ENCODE peak calls at places on chromosomes 2 and 18, in five cellular contexts. One of them, this sample, is unnamed.

GRCh38 chr2:47357475-47357874 is 45.5 kb upstream of the MSH2 start:
- DNase-seq in activated CD4-positive, alpha-beta T cell treated with anti-CD3 and anti-CD28 coated beads for 48 hours: no peak
- DNase-seq in upper lobe of right lung: no peak
- DNase-seq in lung microvascular endothelial cell: peak
- DNase-seq in non-pigmented ciliary epithelial cell: no peak
- DNase-seq in this sample: no peak

GRCh38 chr2:188787661-188788044 is 186.5 kb upstream of the COL3A1 start:
- DNase-seq in activated CD4-positive, alpha-beta T cell treated with anti-CD3 and anti-CD28 coated beads for 48 hours: no peak
- DNase-seq in upper lobe of right lung: no peak
- DNase-seq in lung microvascular endothelial cell: no peak
- DNase-seq in non-pigmented ciliary epithelial cell: no peak
- DNase-seq in this sample: no peak

GRCh38 chr2:202115385-202116060 is 42.5 kb downstream of the KIAA2012 start:
- DNase-seq in activated CD4-positive, alpha-beta T cell treated with anti-CD3 and anti-CD28 coated beads for 48 hours: no peak
- DNase-seq in upper lobe of right lung: no peak
- DNase-seq in lung microvascular endothelial cell: no peak
- DNase-seq in non-pigmented ciliary epithelial cell: no peak
- DNase-seq in this sample: no peak

GRCh38 chr2:215409331-215410127 is 26.3 kb downstream of the FN1 start:
- DNase-seq in activated CD4-positive, alpha-beta T cell treated with anti-CD3 and anti-CD28 coated beads for 48 hours: peak
- DNase-seq in upper lobe of right lung: no peak
- DNase-seq in lung microvascular endothelial cell: no peak
- DNase-seq in non-pigmented ciliary epithelial cell: no peak
- DNase-seq in this sample: no peak

GRCh38 chr18:24346254-24346653 is 51.4 kb downstream of the OSBPL1A start:
- DNase-seq in activated CD4-positive, alpha-beta T cell treated with anti-CD3 and anti-CD28 coated beads for 48 hours: no peak
- DNase-seq in upper lobe of right lung: no peak
- DNase-seq in lung microvascular endothelial cell: no peak
- DNase-seq in non-pigmented ciliary epithelial cell: no peak
- DNase-seq in this sample: no peak

GRCh38 chr18:45231606-45232005 is 383.7 kb upstream of the SLC14A2 start:
- DNase-seq in activated CD4-positive, alpha-beta T cell treated with anti-CD3 and anti-CD28 coated beads for 48 hours: no peak
- DNase-seq in upper lobe of right lung: no peak
- DNase-seq in lung microvascular endothelial cell: no peak
- DNase-seq in non-pigmented ciliary epithelial cell: no peak
- DNase-seq in this sample: no peak

GRCh38 chr2:218343591-218343990 is 13.1 kb upstream of the CATIP start:
- DNase-seq in activated CD4-positive, alpha-beta T cell treated with anti-CD3 and anti-CD28 coated beads for 48 hours: no peak
- DNase-seq in upper lobe of right lung: no peak
- DNase-seq in lung microvascular endothelial cell: no peak
- DNase-seq in non-pigmented ciliary epithelial cell: no peak
- DNase-seq in this sample: no peak

GRCh38 chr18:12434541-12434929 is 26.8 kb downstream of the PRELID3A start:
- DNase-seq in activated CD4-positive, alpha-beta T cell treated with anti-CD3 and anti-CD28 coated beads for 48 hours: no peak
- DNase-seq in upper lobe of right lung: no peak
- DNase-seq in lung microvascular endothelial cell: no peak
- DNase-seq in non-pigmented ciliary epithelial cell: no peak
- DNase-seq in this sample: no peak

GRCh38 chr18:39062426-39062825 is 1496.8 kb upstream of the CELF4 start:
- DNase-seq in activated CD4-positive, alpha-beta T cell treated with anti-CD3 and anti-CD28 coated beads for 48 hours: no peak
- DNase-seq in upper lobe of right lung: no peak
- DNase-seq in lung microvascular endothelial cell: peak
- DNase-seq in non-pigmented ciliary epithelial cell: no peak
- DNase-seq in this sample: no peak

GRCh38 chr18:3453540-3454364 is 3.8 kb downstream of the TGIF1 start:
- DNase-seq in activated CD4-positive, alpha-beta T cell treated with anti-CD3 and anti-CD28 coated beads for 48 hours: peak
- DNase-seq in upper lobe of right lung: peak
- DNase-seq in lung microvascular endothelial cell: peak
- DNase-seq in non-pigmented ciliary epithelial cell: peak
- DNase-seq in this sample: peak

GRCh38 chr2:46075848-46076247 is 221.4 kb upstream of the EPAS1 start:
- DNase-seq in activated CD4-positive, alpha-beta T cell treated with anti-CD3 and anti-CD28 coated beads for 48 hours: no peak
- DNase-seq in upper lobe of right lung: no peak
- DNase-seq in lung microvascular endothelial cell: peak
- DNase-seq in non-pigmented ciliary epithelial cell: no peak
- DNase-seq in this sample: no peak

GRCh38 chr2:220157312-220157711 is 529.9 kb downstream of the SLC4A3 start:
- DNase-seq in activated CD4-positive, alpha-beta T cell treated with anti-CD3 and anti-CD28 coated beads for 48 hours: no peak
- DNase-seq in upper lobe of right lung: no peak
- DNase-seq in lung microvascular endothelial cell: no peak
- DNase-seq in non-pigmented ciliary epithelial cell: no peak
- DNase-seq in this sample: no peak

GRCh38 chr2:191382801-191383200 is 137.6 kb downstream of the MYO1B start:
- DNase-seq in activated CD4-positive, alpha-beta T cell treated with anti-CD3 and anti-CD28 coated beads for 48 hours: no peak
- DNase-seq in upper lobe of right lung: no peak
- DNase-seq in lung microvascular endothelial cell: peak
- DNase-seq in non-pigmented ciliary epithelial cell: no peak
- DNase-seq in this sample: no peak

GRCh38 chr2:226728996-226729395 is 70.6 kb downstream of the IRS1 start:
- DNase-seq in activated CD4-positive, alpha-beta T cell treated with anti-CD3 and anti-CD28 coated beads for 48 hours: no peak
- DNase-seq in upper lobe of right lung: no peak
- DNase-seq in lung microvascular endothelial cell: no peak
- DNase-seq in non-pigmented ciliary epithelial cell: no peak
- DNase-seq in this sample: no peak

GRCh38 chr2:12119841-12120240 is 373.4 kb downstream of the LPIN1 start:
- DNase-seq in activated CD4-positive, alpha-beta T cell treated with anti-CD3 and anti-CD28 coated beads for 48 hours: no peak
- DNase-seq in upper lobe of right lung: no peak
- DNase-seq in lung microvascular endothelial cell: peak
- DNase-seq in non-pigmented ciliary epithelial cell: no peak
- DNase-seq in this sample: no peak

GRCh38 chr18:25283769-25284168 is 68.2 kb downstream of the ZNF521 start:
- DNase-seq in activated CD4-positive, alpha-beta T cell treated with anti-CD3 and anti-CD28 coated beads for 48 hours: no peak
- DNase-seq in upper lobe of right lung: no peak
- DNase-seq in lung microvascular endothelial cell: no peak
- DNase-seq in non-pigmented ciliary epithelial cell: no peak
- DNase-seq in this sample: no peak

GRCh38 chr2:147386284-147386683 is 458.5 kb upstream of the ACVR2A start:
- DNase-seq in activated CD4-positive, alpha-beta T cell treated with anti-CD3 and anti-CD28 coated beads for 48 hours: no peak
- DNase-seq in upper lobe of right lung: no peak
- DNase-seq in lung microvascular endothelial cell: no peak
- DNase-seq in non-pigmented ciliary epithelial cell: no peak
- DNase-seq in this sample: no peak

GRCh38 chr2:47237375-47238357 is 82.6 kb upstream of the STPG4 start:
- DNase-seq in activated CD4-positive, alpha-beta T cell treated with anti-CD3 and anti-CD28 coated beads for 48 hours: no peak
- DNase-seq in upper lobe of right lung: no peak
- DNase-seq in lung microvascular endothelial cell: no peak
- DNase-seq in non-pigmented ciliary epithelial cell: no peak
- DNase-seq in this sample: no peak

GRCh38 chr2:118844261-118845004 is 3.0 kb downstream of the EN1 start:
- DNase-seq in activated CD4-positive, alpha-beta T cell treated with anti-CD3 and anti-CD28 coated beads for 48 hours: no peak
- DNase-seq in upper lobe of right lung: no peak
- DNase-seq in lung microvascular endothelial cell: no peak
- DNase-seq in non-pigmented ciliary epithelial cell: no peak
- DNase-seq in this sample: no peak

GRCh38 chr18:59639136-59639535 is 58.1 kb downstream of the CCBE1 start:
- DNase-seq in activated CD4-positive, alpha-beta T cell treated with anti-CD3 and anti-CD28 coated beads for 48 hours: no peak
- DNase-seq in upper lobe of right lung: no peak
- DNase-seq in lung microvascular endothelial cell: no peak
- DNase-seq in non-pigmented ciliary epithelial cell: no peak
- DNase-seq in this sample: no peak

GRCh38 chr2:134110532-134110931 is 143.3 kb upstream of the MGAT5 start:
- DNase-seq in activated CD4-positive, alpha-beta T cell treated with anti-CD3 and anti-CD28 coated beads for 48 hours: no peak
- DNase-seq in upper lobe of right lung: no peak
- DNase-seq in lung microvascular endothelial cell: no peak
- DNase-seq in non-pigmented ciliary epithelial cell: no peak
- DNase-seq in this sample: no peak

GRCh38 chr18:23227729-23228075 is 92.4 kb downstream of the CABLES1 start:
- DNase-seq in activated CD4-positive, alpha-beta T cell treated with anti-CD3 and anti-CD28 coated beads for 48 hours: no peak
- DNase-seq in upper lobe of right lung: no peak
- DNase-seq in lung microvascular endothelial cell: peak
- DNase-seq in non-pigmented ciliary epithelial cell: no peak
- DNase-seq in this sample: no peak

GRCh38 chr2:76247006-76247405 is 536.3 kb upstream of the GCFC2 start:
- DNase-seq in activated CD4-positive, alpha-beta T cell treated with anti-CD3 and anti-CD28 coated beads for 48 hours: no peak
- DNase-seq in upper lobe of right lung: no peak
- DNase-seq in lung microvascular endothelial cell: no peak
- DNase-seq in non-pigmented ciliary epithelial cell: no peak
- DNase-seq in this sample: no peak

GRCh38 chr2:75100691-75101236 is 98.6 kb downstream of the TACR1 start:
- DNase-seq in activated CD4-positive, alpha-beta T cell treated with anti-CD3 and anti-CD28 coated beads for 48 hours: no peak
- DNase-seq in upper lobe of right lung: no peak
- DNase-seq in lung microvascular endothelial cell: no peak
- DNase-seq in non-pigmented ciliary epithelial cell: no peak
- DNase-seq in this sample: no peak

GRCh38 chr2:26453421-26454329 is 24.2 kb downstream of the OTOF start:
- DNase-seq in activated CD4-positive, alpha-beta T cell treated with anti-CD3 and anti-CD28 coated beads for 48 hours: no peak
- DNase-seq in upper lobe of right lung: no peak
- DNase-seq in lung microvascular endothelial cell: no peak
- DNase-seq in non-pigmented ciliary epithelial cell: no peak
- DNase-seq in this sample: no peak

GRCh38 chr2:35858216-35858615 is 497.4 kb upstream of the CRIM1 start:
- DNase-seq in activated CD4-positive, alpha-beta T cell treated with anti-CD3 and anti-CD28 coated beads for 48 hours: no peak
- DNase-seq in upper lobe of right lung: no peak
- DNase-seq in lung microvascular endothelial cell: no peak
- DNase-seq in non-pigmented ciliary epithelial cell: no peak
- DNase-seq in this sample: no peak

This sample was measured in KBM-7.